ENCODE peak calls at places on chromosomes 7 and 10, in seven cellular contexts. One of them, this sample, is unnamed.
A peak's percentile ranks its signal among the peaks of the same experiment; 100 is the strongest.

GRCh38 chr10:107814865-107815487 is 650.5 kb upstream of the SORCS1 start:
- DNase-seq in prostate gland: no peak
- DNase-seq in GM23338: peak; percentile 86
- DNase-seq in stomach: peak; percentile 34
- DNase-seq in transverse colon: peak; percentile 70
- DNase-seq in GM12878: peak; percentile 20
- DNase-seq in spleen: no peak
- DNase-seq in this sample: peak; percentile 15

GRCh38 chr10:15267496-15267895 is 99.0 kb upstream of the NMT2 start:
- DNase-seq in prostate gland: no peak
- DNase-seq in GM23338: no peak
- DNase-seq in stomach: no peak
- DNase-seq in transverse colon: no peak
- DNase-seq in GM12878: no peak
- DNase-seq in spleen: peak; percentile 22
- DNase-seq in this sample: no peak

GRCh38 chr10:8502611-8503010 is 448.1 kb downstream of the GATA3 start:
- DNase-seq in prostate gland: no peak
- DNase-seq in GM23338: peak; percentile 50
- DNase-seq in stomach: no peak
- DNase-seq in transverse colon: no peak
- DNase-seq in GM12878: no peak
- DNase-seq in spleen: no peak
- DNase-seq in this sample: no peak

GRCh38 chr7:92976931-92977330 is 140.6 kb upstream of the CDK6 start:
- DNase-seq in prostate gland: no peak
- DNase-seq in GM23338: no peak
- DNase-seq in stomach: no peak
- DNase-seq in transverse colon: no peak
- DNase-seq in GM12878: no peak
- DNase-seq in spleen: no peak
- DNase-seq in this sample: no peak

GRCh38 chr10:79239930-79240713 is 107.1 kb upstream of the PPIF start:
- DNase-seq in prostate gland: no peak
- DNase-seq in GM23338: peak; percentile 88
- DNase-seq in stomach: no peak
- DNase-seq in transverse colon: no peak
- DNase-seq in GM12878: no peak
- DNase-seq in spleen: no peak
- DNase-seq in this sample: no peak

GRCh38 chr7:111090834-111091233 is at the start of gene LRRN3:
- DNase-seq in prostate gland: no peak
- DNase-seq in GM23338: peak; percentile 25
- DNase-seq in stomach: no peak
- DNase-seq in transverse colon: no peak
- DNase-seq in GM12878: no peak
- DNase-seq in spleen: no peak
- DNase-seq in this sample: no peak

GRCh38 chr7:2478387-2478760 is 2.2 kb upstream of the GRIFIN start:
- DNase-seq in prostate gland: peak; percentile 81
- DNase-seq in GM23338: no peak
- DNase-seq in stomach: peak; percentile 91
- DNase-seq in transverse colon: peak; percentile 80
- DNase-seq in GM12878: no peak
- DNase-seq in spleen: no peak
- DNase-seq in this sample: no peak

GRCh38 chr7:26374665-26375373 is 83.2 kb downstream of the SNX10 start:
- DNase-seq in prostate gland: no peak
- DNase-seq in GM23338: no peak
- DNase-seq in stomach: no peak
- DNase-seq in transverse colon: no peak
- DNase-seq in GM12878: no peak
- DNase-seq in spleen: no peak
- DNase-seq in this sample: no peak

GRCh38 chr7:100075418-100075817 is 6.1 kb downstream of the ZNF3 start:
- DNase-seq in prostate gland: no peak
- DNase-seq in GM23338: no peak
- DNase-seq in stomach: no peak
- DNase-seq in transverse colon: no peak
- DNase-seq in GM12878: no peak
- DNase-seq in spleen: no peak
- DNase-seq in this sample: no peak

GRCh38 chr7:42831051-42831952 is 80.6 kb downstream of the C7orf25 start:
- DNase-seq in prostate gland: peak; percentile 53
- DNase-seq in GM23338: peak; percentile 63
- DNase-seq in stomach: peak; percentile 52
- DNase-seq in transverse colon: peak; percentile 20
- DNase-seq in GM12878: no peak
- DNase-seq in spleen: no peak
- DNase-seq in this sample: no peak

GRCh38 chr10:43409385-43410109 is 561 bp upstream of the HNRNPF start:
- DNase-seq in prostate gland: no peak
- DNase-seq in GM23338: no peak
- DNase-seq in stomach: peak; percentile 53
- DNase-seq in transverse colon: peak; percentile 69
- DNase-seq in GM12878: no peak
- DNase-seq in spleen: peak; percentile 91
- DNase-seq in this sample: no peak

GRCh38 chr10:26829810-26830515 is 30.8 kb downstream of the ABI1 start:
- DNase-seq in prostate gland: no peak
- DNase-seq in GM23338: no peak
- DNase-seq in stomach: no peak
- DNase-seq in transverse colon: no peak
- DNase-seq in GM12878: no peak
- DNase-seq in spleen: no peak
- DNase-seq in this sample: no peak

GRCh38 chr10:80104066-80104926 is 25.8 kb downstream of the TMEM254 start:
- DNase-seq in prostate gland: no peak
- DNase-seq in GM23338: no peak
- DNase-seq in stomach: no peak
- DNase-seq in transverse colon: no peak
- DNase-seq in GM12878: no peak
- DNase-seq in spleen: no peak
- DNase-seq in this sample: no peak

GRCh38 chr10:50416181-50416824 is 165.0 kb upstream of the ASAH2 start:
- DNase-seq in prostate gland: no peak
- DNase-seq in GM23338: no peak
- DNase-seq in stomach: no peak
- DNase-seq in transverse colon: no peak
- DNase-seq in GM12878: no peak
- DNase-seq in spleen: no peak
- DNase-seq in this sample: no peak

GRCh38 chr7:3922175-3922635 is 621.2 kb downstream of the SDK1 start:
- DNase-seq in prostate gland: peak; percentile 13
- DNase-seq in GM23338: peak; percentile 83
- DNase-seq in stomach: no peak
- DNase-seq in transverse colon: peak; percentile 16
- DNase-seq in GM12878: no peak
- DNase-seq in spleen: no peak
- DNase-seq in this sample: peak; percentile 67

GRCh38 chr7:19621740-19622139 is 87.1 kb downstream of the POLR1F start:
- DNase-seq in prostate gland: no peak
- DNase-seq in GM23338: no peak
- DNase-seq in stomach: no peak
- DNase-seq in transverse colon: no peak
- DNase-seq in GM12878: no peak
- DNase-seq in spleen: no peak
- DNase-seq in this sample: peak; percentile 17

GRCh38 chr10:13810536-13810935 is 223.8 kb downstream of the PRPF18 start:
- DNase-seq in prostate gland: no peak
- DNase-seq in GM23338: no peak
- DNase-seq in stomach: no peak
- DNase-seq in transverse colon: no peak
- DNase-seq in GM12878: no peak
- DNase-seq in spleen: no peak
- DNase-seq in this sample: no peak

GRCh38 chr10:96910488-96911395 is 78.6 kb downstream of the LCOR start:
- DNase-seq in prostate gland: no peak
- DNase-seq in GM23338: peak; percentile 78
- DNase-seq in stomach: no peak
- DNase-seq in transverse colon: no peak
- DNase-seq in GM12878: peak; percentile 28
- DNase-seq in spleen: no peak
- DNase-seq in this sample: peak; percentile 28

GRCh38 chr7:95577137-95577536 is 19.2 kb downstream of the PDK4 start:
- DNase-seq in prostate gland: no peak
- DNase-seq in GM23338: peak; percentile 51
- DNase-seq in stomach: no peak
- DNase-seq in transverse colon: no peak
- DNase-seq in GM12878: no peak
- DNase-seq in spleen: no peak
- DNase-seq in this sample: no peak

DNA sequence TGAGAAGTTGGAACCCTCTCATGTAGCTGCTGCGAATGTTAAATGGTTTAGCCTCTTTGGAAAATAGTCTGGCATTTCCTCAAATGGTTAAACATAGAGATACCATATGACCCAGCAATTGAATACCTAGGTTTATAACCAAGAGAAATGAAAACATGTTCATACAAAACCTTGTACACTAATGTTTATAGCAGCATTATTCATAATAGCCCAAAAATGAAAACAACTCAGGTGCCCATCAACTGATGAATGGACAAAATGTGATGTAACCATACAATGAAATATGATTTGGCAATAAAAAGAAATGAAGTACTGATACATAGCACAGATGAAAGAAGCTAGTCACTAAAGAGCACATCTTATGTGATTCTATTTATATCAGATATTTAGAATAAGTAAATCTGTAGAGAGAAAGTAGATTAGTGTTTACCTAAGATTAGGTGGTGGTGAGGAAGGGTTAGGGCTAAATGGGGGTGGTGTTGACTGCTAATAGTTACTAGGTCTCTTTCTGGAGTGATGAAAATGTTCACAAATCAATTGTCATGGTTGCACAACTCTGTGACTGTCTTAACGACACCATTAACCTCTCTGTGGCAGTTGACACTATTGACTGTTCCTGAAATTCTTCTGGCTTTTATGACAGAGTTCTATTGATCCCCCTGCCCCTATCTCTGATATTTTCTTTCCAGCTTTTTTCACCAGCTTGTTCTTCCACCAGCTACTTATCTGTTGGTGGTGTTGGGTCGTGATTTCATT is 35.2 kb downstream of the VCL start:
- DNase-seq in prostate gland: no peak
- DNase-seq in GM23338: no peak
- DNase-seq in stomach: no peak
- DNase-seq in transverse colon: no peak
- DNase-seq in GM12878: no peak
- DNase-seq in spleen: no peak
- DNase-seq in this sample: no peak
- TF ChIP-seq POLR2AphosphoS5 in prostate gland: no peak
- TF ChIP-seq POLR2AphosphoS5 in GM23338: no peak
- TF ChIP-seq POLR2AphosphoS5 in stomach: no peak
- TF ChIP-seq POLR2AphosphoS5 in transverse colon: no peak
- TF ChIP-seq POLR2AphosphoS5 in GM12878: no peak
- TF ChIP-seq POLR2AphosphoS5 in spleen: no peak
- TF ChIP-seq POLR2AphosphoS5 in this sample: no peak

GRCh38 chr10:131979821-131980270 is 1.9 kb downstream of the BNIP3 start:
- DNase-seq in prostate gland: peak; percentile 49
- DNase-seq in GM23338: no peak
- DNase-seq in stomach: peak; percentile 44
- DNase-seq in transverse colon: no peak
- DNase-seq in GM12878: no peak
- DNase-seq in spleen: peak; percentile 78
- DNase-seq in this sample: no peak
- H3K27ac ChIP-seq in prostate gland: peak overlapping the region; percentile 93
- H3K27ac ChIP-seq in GM23338: no peak overlapping the region
- H3K27ac ChIP-seq in stomach: no peak overlapping the region
- H3K27ac ChIP-seq in transverse colon: no peak overlapping the region
- H3K27ac ChIP-seq in GM12878: no peak overlapping the region
- H3K27ac ChIP-seq in spleen: peak overlapping the region; percentile 14
- H3K27ac ChIP-seq in this sample: peak overlapping the region; percentile 80

DNA sequence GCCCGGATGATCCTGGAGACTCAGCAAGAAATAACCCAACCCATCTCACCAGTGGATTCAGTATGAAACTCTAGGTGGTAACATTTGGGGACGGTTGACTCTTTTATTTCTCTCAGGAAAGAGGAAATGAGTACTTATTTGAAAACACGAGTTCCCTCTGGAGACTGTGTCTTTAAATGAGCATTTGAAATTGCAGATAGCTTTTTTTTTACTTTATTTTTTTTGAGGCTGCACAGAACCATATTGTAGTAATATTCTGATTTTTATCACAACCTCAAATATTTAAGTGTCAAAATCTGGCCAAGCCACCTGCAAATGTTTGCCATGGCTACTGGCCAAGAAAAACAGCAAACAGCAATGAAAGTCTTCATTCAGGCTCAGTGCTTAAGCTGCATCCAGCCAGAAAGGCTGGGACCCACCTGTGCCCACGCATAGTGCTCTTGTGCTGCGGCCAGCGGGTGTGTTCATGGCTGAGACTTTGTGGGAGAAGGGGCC is 160.8 kb downstream of the CREB5 start:
- DNase-seq in prostate gland: peak; percentile 78
- DNase-seq in GM23338: no peak
- DNase-seq in stomach: peak; percentile 61
- DNase-seq in transverse colon: peak; percentile 12
- DNase-seq in GM12878: no peak
- DNase-seq in spleen: no peak
- DNase-seq in this sample: no peak
- TF ChIP-seq POLR2AphosphoS5 in prostate gland: peak; percentile 79
- TF ChIP-seq POLR2AphosphoS5 in GM23338: no peak
- TF ChIP-seq POLR2AphosphoS5 in stomach: peak; percentile 16
- TF ChIP-seq POLR2AphosphoS5 in transverse colon: no peak
- TF ChIP-seq POLR2AphosphoS5 in GM12878: peak; percentile 8
- TF ChIP-seq POLR2AphosphoS5 in spleen: no peak
- TF ChIP-seq POLR2AphosphoS5 in this sample: no peak

GRCh38 chr7:158655507-158655906 is 49.1 kb downstream of the NCAPG2 start:
- DNase-seq in prostate gland: no peak
- DNase-seq in GM23338: no peak
- DNase-seq in stomach: no peak
- DNase-seq in transverse colon: no peak
- DNase-seq in GM12878: no peak
- DNase-seq in spleen: no peak
- DNase-seq in this sample: no peak
- H3K27ac ChIP-seq in prostate gland: no peak overlapping the region
- H3K27ac ChIP-seq in GM23338: no peak overlapping the region
- H3K27ac ChIP-seq in stomach: no peak overlapping the region
- H3K27ac ChIP-seq in transverse colon: no peak overlapping the region
- H3K27ac ChIP-seq in GM12878: peak overlapping the region; percentile 64
- H3K27ac ChIP-seq in spleen: no peak overlapping the region
- H3K27ac ChIP-seq in this sample: no peak overlapping the region